ENCODE peak calls at places on chromosome 21, in nine cellular contexts. X is upper lobe of right lung; M is mammary epithelial cell; F is tibial nerve; R is effector memory CD4-positive, alpha-beta T cell; C is stomach; E is OCI-LY7; Y is psoas muscle; D is A549. Z is an unnamed sample.

GRCh38 chr21:34728479-34728878 is 59.7 kb downstream of the CLIC6 start:
- DNase-seq in R (no peak), E (no peak), F (no peak), D (no peak), C (peak; percentile 81), M (no peak), Y (no peak), X (no peak), Z (no peak)

GRCh38 chr21:36087362-36088138 is 17.7 kb downstream of the CBR1 start:
- DNase-seq in M (no peak), Y (no peak), R (no peak), X (no peak), F (no peak), E (no peak), D (no peak), C (no peak), Z (no peak)

GRCh38 chr21:36567216-36567917 is 87.4 kb upstream of the CLDN14 start:
- DNase-seq in Y (no peak), C (no peak), M (no peak), X (no peak), F (no peak), R (no peak), E (no peak), D (no peak), Z (no peak)

GRCh38 chr21:44710756-44711326 is 531 bp downstream of the TSPEAR start:
- DNase-seq in F (no peak), E (no peak), Y (no peak), D (no peak), X (peak; percentile 65), M (peak; percentile 19), C (no peak), R (no peak), Z (no peak)

GRCh38 chr21:37166733-37167132 is 93.7 kb downstream of the TTC3 start:
- DNase-seq in E (peak; percentile 33), F (no peak), Y (no peak), R (no peak), X (no peak), D (no peak), M (peak; percentile 21), C (no peak), Z (no peak)

GRCh38 chr21:16117851-16118592 is 388.2 kb downstream of the USP25 start:
- DNase-seq in F (no peak), R (no peak), M (peak; percentile 1), X (no peak), Y (no peak), E (no peak), C (no peak), D (no peak), Z (no peak)

GRCh38 chr21:44337428-44337827 is 1.8 kb downstream of the CFAP410 start:
- DNase-seq in F (no peak), Y (no peak), C (no peak), M (no peak), R (no peak), X (no peak), D (no peak), E (no peak), Z (no peak)

GRCh38 chr21:20802631-20803260 is 195.5 kb upstream of the NCAM2 start:
- DNase-seq in F (no peak), C (no peak), D (no peak), R (no peak), M (no peak), Y (no peak), X (no peak), E (no peak), Z (no peak)

GRCh38 chr21:35231115-35231514 is 182.0 kb upstream of the RUNX1 start:
- DNase-seq in E (peak; percentile 69), D (no peak), C (no peak), X (no peak), M (peak; percentile 67), Y (no peak), F (no peak), R (no peak), Z (no peak)

GRCh38 chr21:35882791-35883240 is 177.5 kb downstream of the SETD4 start:
- DNase-seq in Y (no peak), D (no peak), R (no peak), M (peak; percentile 8), E (no peak), C (no peak), F (peak; percentile 44), X (no peak), Z (no peak)

GRCh38 chr21:37041706-37042271 is 31.1 kb downstream of the PIGP start:
- DNase-seq in E (no peak), R (no peak), M (no peak), F (no peak), C (no peak), X (no peak), Y (no peak), D (no peak), Z (no peak)

GRCh38 chr21:34877485-34878128 is 171.5 kb downstream of the RUNX1 start:
- DNase-seq in C (peak; percentile 97), X (peak; percentile 88), R (no peak), E (no peak), Y (no peak), F (no peak), M (no peak), D (no peak), Z (no peak)

GRCh38 chr21:19553930-19554615 is 1150.5 kb upstream of the TMPRSS15 start:
- DNase-seq in D (no peak), M (no peak), C (no peak), Y (no peak), X (no peak), R (no peak), F (no peak), E (no peak), Z (no peak)

DNA sequence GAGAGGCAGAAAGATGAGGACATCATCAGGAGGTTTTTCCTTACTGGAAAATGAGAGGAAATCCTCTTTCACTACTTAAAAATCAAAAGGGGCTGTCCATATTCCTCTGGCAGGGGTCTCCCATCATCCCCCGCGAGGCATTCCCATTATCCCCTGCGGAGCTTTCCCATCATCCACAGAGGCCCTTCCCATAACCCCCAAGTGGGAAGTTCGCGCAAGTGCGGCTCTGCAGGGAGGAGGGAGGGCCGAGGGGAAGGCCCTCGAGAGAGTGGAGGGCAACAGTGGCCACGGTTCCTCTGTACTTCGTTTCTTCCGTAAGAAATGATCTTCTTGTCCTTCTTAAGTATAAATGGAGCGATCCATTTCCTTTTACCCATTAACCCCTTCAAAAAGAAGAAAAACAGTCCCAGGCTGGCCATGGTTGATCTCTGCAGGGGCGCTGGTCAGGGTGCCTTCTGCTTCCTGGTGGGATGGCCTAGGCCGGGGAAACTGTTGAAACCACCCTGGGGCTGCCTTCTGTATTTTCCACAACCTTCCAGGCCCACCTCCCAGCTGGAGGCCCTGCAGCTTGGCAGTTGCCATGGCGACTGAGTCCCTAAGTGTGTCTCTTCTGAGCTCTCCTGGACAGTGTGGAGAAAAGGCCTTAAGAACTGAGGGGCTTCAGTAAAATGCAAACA is 3.5 kb upstream of the RSPH1 start:
- DNase-seq in E (no peak), F (no peak), C (no peak), R (no peak), X (no peak), Y (no peak), M (no peak), D (no peak), Z (no peak)
- H3K27ac ChIP-seq in E (no peak overlapping the region), F (no peak overlapping the region), C (no peak overlapping the region), R (no peak overlapping the region), X (no peak overlapping the region), Y (no peak overlapping the region), M (no peak overlapping the region), D (no peak overlapping the region), Z (no peak overlapping the region)

DNA sequence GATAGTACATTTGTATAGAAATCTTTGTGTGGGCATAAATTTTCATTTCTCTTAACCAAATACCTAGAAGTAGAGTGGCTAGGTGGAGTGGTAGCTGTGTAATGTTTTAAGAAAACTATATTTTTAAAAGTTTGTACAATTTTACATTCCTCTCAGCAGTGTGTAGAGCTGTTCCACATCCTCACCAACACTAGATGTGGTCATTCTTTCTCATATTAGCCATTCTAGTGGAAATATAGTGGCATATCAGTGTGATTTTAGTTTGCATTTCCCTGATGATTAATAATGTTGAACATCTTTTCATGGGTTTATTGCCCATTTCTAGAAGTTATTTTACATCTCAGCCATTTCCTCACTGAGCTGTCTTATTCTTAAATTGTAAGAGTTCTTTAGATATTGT is 65.5 kb downstream of the ITSN1 start:
- DNase-seq in D (no peak), F (no peak), E (no peak), M (no peak), C (no peak), R (no peak), X (no peak), Y (no peak), Z (no peak)
- H3K4me1 ChIP-seq in D (peaks cover 11% of the 10 kb centered on the region), F (no peaks in the 10 kb centered on the region), E (no peaks in the 10 kb centered on the region), M (peaks cover 11% of the 10 kb centered on the region), C (no peaks in the 10 kb centered on the region), R (no peaks in the 10 kb centered on the region), X (peaks cover 6% of the 10 kb centered on the region), Y (no peaks in the 10 kb centered on the region), Z (no peaks in the 10 kb centered on the region)

GRCh38 chr21:30269803-30270530 is 12.8 kb downstream of the KRTAP24-1 start:
- DNase-seq in Y (no peak), X (no peak), F (no peak), M (no peak), E (no peak), C (no peak), R (no peak), D (no peak), Z (no peak)

DNA sequence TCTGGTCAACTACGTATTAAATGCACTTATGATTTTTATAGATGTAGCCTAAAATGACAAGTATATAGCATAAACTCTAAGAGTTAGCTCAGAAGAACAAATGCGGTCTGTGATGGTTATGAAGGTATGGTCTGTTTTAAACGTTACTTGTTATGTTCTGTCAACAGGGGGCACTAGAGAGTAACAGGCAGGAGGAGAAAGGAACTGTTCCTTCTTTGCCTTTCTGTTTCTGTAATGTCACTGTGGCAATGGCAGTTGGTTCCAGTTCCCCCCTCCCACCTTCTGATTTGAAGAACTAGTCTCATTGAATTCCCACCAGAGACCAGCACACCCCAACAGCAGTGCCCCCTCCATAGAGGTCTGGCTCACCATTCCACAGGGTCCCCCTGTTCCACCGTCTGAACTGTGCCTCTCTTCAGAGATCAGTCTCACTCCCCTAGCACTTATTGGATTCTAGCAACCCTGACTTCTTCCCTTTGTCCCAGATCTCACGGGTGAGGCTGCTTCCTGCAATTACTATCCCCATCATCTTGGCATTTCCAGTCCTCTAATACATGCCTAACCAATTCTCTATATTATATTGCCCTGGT is 14.0 kb downstream of the KRTAP24-1 start:
- DNase-seq in D (no peak), C (no peak), F (no peak), R (no peak), Y (no peak), X (no peak), M (no peak), E (peak; percentile 8), Z (no peak)
- H3K4me3 ChIP-seq in D (no peak overlapping the region), C (no peak overlapping the region), F (no peak overlapping the region), R (no peak overlapping the region), Y (no peak overlapping the region), X (no peak overlapping the region), M (no peak overlapping the region), E (no peak overlapping the region), Z (no peak overlapping the region)

DNA sequence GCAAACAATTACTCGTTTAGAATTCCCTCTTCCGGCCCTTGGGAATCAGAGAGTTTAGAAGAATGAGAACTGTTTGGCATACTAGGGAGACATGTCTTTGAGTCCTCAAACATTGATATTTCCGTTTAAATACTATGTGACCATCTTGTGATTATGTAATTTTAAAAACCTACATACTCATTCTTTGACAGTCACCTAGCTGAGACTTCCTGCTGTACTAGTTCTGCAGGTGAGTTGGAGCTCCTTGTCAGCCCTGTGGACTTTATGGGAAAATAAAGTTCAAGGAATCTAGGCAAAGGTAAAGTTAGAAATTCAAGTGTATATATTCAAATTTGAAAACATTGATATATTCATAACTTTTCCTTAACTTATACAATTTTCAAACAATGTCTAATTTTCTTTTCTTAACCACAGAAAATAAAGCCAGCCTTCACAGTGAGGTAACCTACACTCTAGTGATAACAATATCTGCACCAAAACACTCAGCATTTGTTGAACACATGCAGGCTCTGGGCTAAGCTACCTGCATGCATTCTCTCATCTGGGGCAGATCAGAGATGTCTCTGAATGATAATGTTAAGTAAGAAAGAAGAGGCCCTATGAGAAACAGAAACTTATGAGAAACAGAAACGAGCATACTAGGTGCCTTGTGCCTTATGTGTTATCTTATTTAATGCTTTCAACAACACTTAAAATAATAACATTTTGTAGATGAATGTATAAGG is 67.0 kb upstream of the BACE2 start:
- DNase-seq in Y (no peak), D (no peak), M (no peak), F (no peak), R (no peak), X (no peak), E (no peak), C (no peak), Z (no peak)
- H3K27ac ChIP-seq in Y (no peak overlapping the region), D (no peak overlapping the region), M (no peak overlapping the region), F (no peak overlapping the region), R (no peak overlapping the region), X (no peak overlapping the region), E (no peak overlapping the region), C (no peak overlapping the region), Z (no peak overlapping the region)

Z was measured in naive thymus-derived CD4-positive, alpha-beta T cell.